ENCODE peak calls at places on chromosome 4, in five cellular contexts. C, U, S, E and H are unnamed samples.

GRCh38 chr4:153372967-153373562 is 28.6 kb downstream of the MND1 start:
- DNase-seq in C (no peak), U (no peak), S (no peak), E (no peak), H (no peak)

GRCh38 chr4:103410401-103410800 is 212.3 kb upstream of the CENPE start:
- DNase-seq in C (no peak), U (no peak), S (no peak), E (no peak), H (no peak)

GRCh38 chr4:114005569-114006442 is 26.4 kb upstream of the ARSJ start:
- DNase-seq in C (no peak), U (no peak), S (no peak), E (no peak), H (no peak)

GRCh38 chr4:48578132-48578964 is 88.3 kb downstream of the ZAR1 start:
- DNase-seq in C (peak; percentile 46), U (peak; percentile 60), S (no peak), E (peak; percentile 64), H (peak; percentile 69)

GRCh38 chr4:20172070-20172760 is 79.5 kb upstream of the SLIT2 start:
- DNase-seq in C (no peak), U (no peak), S (no peak), E (no peak), H (no peak)

GRCh38 chr4:163866728-163867313 is 372.3 kb downstream of the TMA16 start:
- DNase-seq in C (no peak), U (no peak), S (no peak), E (no peak), H (no peak)

GRCh38 chr4:122712782-122713181 is 19.7 kb upstream of the BBS12 start:
- DNase-seq in C (no peak), U (no peak), S (no peak), E (no peak), H (no peak)

GRCh38 chr4:164730705-164731393 is 23.1 kb upstream of the SMIM31 start:
- DNase-seq in C (no peak), U (no peak), S (no peak), E (no peak), H (no peak)

GRCh38 chr4:87506974-87507701 is 22.0 kb downstream of the SPARCL1 start:
- DNase-seq in C (no peak), U (no peak), S (no peak), E (no peak), H (no peak)

DNA sequence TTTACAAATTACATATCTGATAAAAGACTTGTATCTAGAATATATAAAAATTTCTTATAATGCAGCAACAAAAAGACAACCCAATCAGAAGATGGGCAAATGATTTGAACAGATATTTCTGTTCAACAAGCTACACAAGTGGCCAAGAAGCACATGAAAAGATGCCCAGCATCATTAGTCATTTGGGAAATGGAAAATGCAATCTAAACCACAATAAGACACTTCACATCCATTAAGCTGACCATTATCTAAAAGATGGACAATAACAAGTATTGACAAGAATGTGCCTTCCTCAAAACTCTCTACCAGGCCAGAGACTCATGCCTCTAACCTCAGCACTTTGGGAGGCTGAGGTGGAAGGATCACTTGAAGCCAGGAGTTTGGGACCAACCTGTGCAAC is 53.9 kb downstream of the SPINK2 start:
- DNase-seq in C (no peak), U (no peak), S (no peak), E (no peak), H (no peak)
- TF ChIP-seq POLR2A in C (no peak), U (no peak), S (no peak), E (no peak), H (no peak)

GRCh38 chr4:38230821-38231583 is 270.8 kb downstream of the PTTG2 start:
- DNase-seq in C (no peak), U (no peak), S (no peak), E (no peak), H (no peak)
- H3K27ac ChIP-seq in C (no peak overlapping the region), U (peak overlapping the region; percentile 59), S (no peak overlapping the region), E (peak overlapping the region; percentile 35), H (peak overlapping the region; percentile 93)

GRCh38 chr4:137533855-137534254 is 1.6 kb upstream of the PCDH18 start:
- DNase-seq in C (no peak), U (no peak), S (no peak), E (no peak), H (no peak)

GRCh38 chr4:137531121-137531520 is 1.2 kb downstream of the PCDH18 start:
- DNase-seq in C (no peak), U (no peak), S (no peak), E (no peak), H (no peak)

GRCh38 chr4:137532869-137533236 is 559 bp upstream of the PCDH18 start:
- DNase-seq in C (no peak), U (no peak), S (no peak), E (no peak), H (no peak)

GRCh38 chr4:137530176-137530575 is 2.1 kb downstream of the PCDH18 start:
- DNase-seq in C (no peak), U (no peak), S (no peak), E (no peak), H (no peak)

GRCh38 chr4:137531951-137532868 is at the start of gene PCDH18:
- DNase-seq in C (peak; percentile 92), U (peak; percentile 51), S (peak; percentile 54), E (peak; percentile 57), H (peak; percentile 58)
- TF ChIP-seq POLR2A in C (no peak), U (no peak), S (no peak), E (peak; percentile 25), H (no peak)

DNA sequence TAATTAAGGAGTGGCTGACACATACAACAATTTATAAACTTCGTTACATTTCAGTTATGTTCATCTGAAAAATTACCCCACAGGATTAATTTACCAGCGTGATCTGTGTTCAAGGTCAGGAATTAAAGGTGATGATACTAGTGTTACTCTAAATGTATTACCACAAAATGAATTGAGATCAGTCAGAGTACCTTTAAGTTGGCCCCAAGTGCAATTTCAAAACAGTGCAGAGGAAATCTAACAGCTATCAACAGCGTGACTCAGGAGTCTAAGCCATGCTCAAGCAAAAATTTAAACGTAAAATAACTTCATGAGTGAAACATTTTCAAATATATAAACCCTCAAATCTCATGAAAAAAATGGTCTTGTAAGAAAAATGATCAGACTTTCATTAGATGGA is 18.7 kb downstream of the ANTXR2 start:
- DNase-seq in C (no peak), U (no peak), S (no peak), E (no peak), H (no peak)
- H3K27ac ChIP-seq in C (no peak overlapping the region), U (no peak overlapping the region), S (no peak overlapping the region), E (no peak overlapping the region), H (no peak overlapping the region)

GRCh38 chr4:145938618-145939177 is at the start of gene ZNF827:
- DNase-seq in C (peak; percentile 73), U (peak; percentile 59), S (peak; percentile 66), E (peak; percentile 69), H (peak; percentile 84)
- TF ChIP-seq POLR2A in C (no peak), U (no peak), S (no peak), E (peak; percentile 66), H (peak; percentile 54)

GRCh38 chr4:142386450-142386849 is 459.7 kb downstream of the INPP4B start:
- DNase-seq in C (no peak), U (no peak), S (no peak), E (no peak), H (no peak)

GRCh38 chr4:142383354-142383753 is 462.7 kb downstream of the INPP4B start:
- DNase-seq in C (no peak), U (no peak), S (no peak), E (no peak), H (no peak)

GRCh38 chr4:142379277-142380051 is 466.6 kb downstream of the INPP4B start:
- DNase-seq in C (no peak), U (no peak), S (no peak), E (peak; percentile 24), H (no peak)

GRCh38 chr4:142380052-142380598 is 466.0 kb downstream of the INPP4B start:
- DNase-seq in C (no peak), U (no peak), S (no peak), E (no peak), H (no peak)

GRCh38 chr4:142383800-142384470 is 462.2 kb downstream of the INPP4B start:
- DNase-seq in C (no peak), U (no peak), S (no peak), E (no peak), H (no peak)
- H3K27ac ChIP-seq in C (no peak overlapping the region), U (no peak overlapping the region), S (no peak overlapping the region), E (no peak overlapping the region), H (no peak overlapping the region)